ENCODE peak calls at places on chromosomes 6 and 20, in five cellular contexts. N is NCI-H524 treated with DMSO at 0.1 percent for 48 hours, W is PC-9, V is astrocyte of the cerebellum, Z is thoracic aorta. U is an unnamed sample.

GRCh38 chr6:162151050-162151658 is 576.4 kb downstream of the PRKN start:
- DNase-seq in N (no peak), W (no peak), V (no peak), Z (no peak), U (no peak)

GRCh38 chr6:154754152-154754551 is 20.9 kb downstream of the SCAF8 start:
- DNase-seq in N (no peak), W (no peak), V (peak), Z (no peak), U (no peak)

GRCh38 chr6:17525637-17526036 is 74.5 kb upstream of the FAM8A1 start:
- DNase-seq in N (no peak), W (no peak), V (no peak), Z (no peak), U (no peak)

GRCh38 chr6:138656278-138656803 is 117.2 kb upstream of the CCDC28A start:
- DNase-seq in N (no peak), W (no peak), V (no peak), Z (no peak), U (no peak)

GRCh38 chr6:125149256-125150144 is 4.1 kb upstream of the TPD52L1 start:
- DNase-seq in N (no peak), W (peak), V (peak), Z (no peak), U (no peak)

GRCh38 chr6:11495565-11496145 is 41.9 kb upstream of the TMEM170B start:
- DNase-seq in N (no peak), W (no peak), V (no peak), Z (no peak), U (no peak)

GRCh38 chr6:150145427-150145826 is 2.6 kb downstream of the PPP1R14C start:
- DNase-seq in N (no peak), W (peak), V (no peak), Z (no peak), U (no peak)

GRCh38 chr6:144298167-144298671 is 13.1 kb downstream of the UTRN start:
- DNase-seq in N (no peak), W (no peak), V (no peak), Z (no peak), U (no peak)

GRCh38 chr6:140956567-140957306 is 1176.0 kb upstream of the GJE1 start:
- DNase-seq in N (peak), W (no peak), V (no peak), Z (no peak), U (no peak)

GRCh38 chr6:55621993-55622392 is 43.0 kb upstream of the HMGCLL1 start:
- DNase-seq in N (no peak), W (no peak), V (no peak), Z (no peak), U (no peak)

GRCh38 chr6:42403831-42404230 is 47.9 kb downstream of the TRERF1 start:
- DNase-seq in N (no peak), W (peak), V (no peak), Z (no peak), U (no peak)

GRCh38 chr6:169367507-169367906 is 113.9 kb upstream of the THBS2 start:
- DNase-seq in N (no peak), W (no peak), V (no peak), Z (no peak), U (no peak)

GRCh38 chr6:16947461-16948159 is 154.2 kb upstream of the STMND1 start:
- DNase-seq in N (no peak), W (peak), V (peak), Z (no peak), U (peak)

GRCh38 chr20:826695-827323 is 6.7 kb upstream of the FAM110A start:
- DNase-seq in N (no peak), W (no peak), V (no peak), Z (no peak), U (no peak)

GRCh38 chr20:4684837-4685413 is 36.8 kb upstream of the PRND start:
- DNase-seq in N (no peak), W (no peak), V (no peak), Z (no peak), U (no peak)

GRCh38 chr6:30749554-30750378 is 5.4 kb upstream of the IER3 start:
- DNase-seq in N (no peak), W (peak), V (no peak), Z (no peak), U (no peak)

GRCh38 chr20:63639093-63639860 is 12.4 kb upstream of the GMEB2 start:
- DNase-seq in N (no peak), W (peak), V (no peak), Z (no peak), U (no peak)

GRCh38 chr6:36600564-36601146 is 6.5 kb downstream of the SRSF3 start:
- DNase-seq in N (no peak), W (peak), V (no peak), Z (no peak), U (no peak)

GRCh38 chr6:26223677-26224546 is 136.7 kb downstream of the HFE start:
- DNase-seq in N (peak), W (peak), V (peak), Z (no peak), U (no peak)

GRCh38 chr6:96460052-96460700 is 61.4 kb upstream of the UFL1 start:
- DNase-seq in N (no peak), W (no peak), V (no peak), Z (no peak), U (no peak)

GRCh38 chr6:3410385-3411360 is 46.2 kb downstream of the SLC22A23 start:
- DNase-seq in N (peak), W (no peak), V (peak), Z (peak), U (no peak)

GRCh38 chr6:54710430-54710829 is 136.1 kb upstream of the FAM83B start:
- DNase-seq in N (no peak), W (no peak), V (no peak), Z (no peak), U (no peak)

GRCh38 chr20:9408422-9409300 is 105.7 kb upstream of the LAMP5 start:
- DNase-seq in N (no peak), W (no peak), V (no peak), Z (no peak), U (no peak)

GRCh38 chr6:35318845-35319220 is 21.2 kb downstream of the DEF6 start:
- DNase-seq in N (no peak), W (no peak), V (no peak), Z (no peak), U (no peak)

GRCh38 chr6:117531346-117531745 is 48.9 kb downstream of the DCBLD1 start:
- DNase-seq in N (no peak), W (no peak), V (no peak), Z (no peak), U (no peak)

GRCh38 chr6:113586413-113586812 is 270.7 kb upstream of the MARCKS start:
- DNase-seq in N (no peak), W (no peak), V (no peak), Z (no peak), U (no peak)

GRCh38 chr20:1332749-1333300 is 3.9 kb upstream of the SDCBP2 start:
- DNase-seq in N (no peak), W (no peak), V (no peak), Z (no peak), U (no peak)

GRCh38 chr6:39173276-39173675 is 56.0 kb downstream of the KCNK5 start:
- DNase-seq in N (no peak), W (no peak), V (no peak), Z (no peak), U (no peak)

GRCh38 chr6:158080849-158081656 is 87.0 kb downstream of the SERAC1 start:
- DNase-seq in N (no peak), W (no peak), V (no peak), Z (no peak), U (no peak)

GRCh38 chr6:27865952-27866369 is 46.2 kb downstream of the OR2B2 start:
- DNase-seq in N (no peak), W (no peak), V (no peak), Z (no peak), U (no peak)

GRCh38 chr6:7051780-7052440 is 55.9 kb upstream of the RREB1 start:
- DNase-seq in N (no peak), W (peak), V (no peak), Z (no peak), U (no peak)

GRCh38 chr20:50909413-50909812 is 21.8 kb downstream of the ADNP start:
- DNase-seq in N (no peak), W (no peak), V (no peak), Z (no peak), U (no peak)

GRCh38 chr6:118712955-118713354 is 61.6 kb upstream of the CEP85L start:
- DNase-seq in N (no peak), W (no peak), V (no peak), Z (no peak), U (no peak)

GRCh38 chr20:40006168-40006860 is 682.7 kb downstream of the MAFB start:
- DNase-seq in N (no peak), W (no peak), V (no peak), Z (no peak), U (no peak)

GRCh38 chr6:524803-525202 is 132.1 kb downstream of the HUS1B start:
- DNase-seq in N (no peak), W (no peak), V (no peak), Z (no peak), U (no peak)